ENCODE peak calls at places on chromosomes 11 and 22, in eight cellular contexts. One of them, this sample, is unnamed.

GRCh38 chr22:25122136-25122764 is 77.4 kb upstream of the CRYBB3 start:
- DNase-seq in CD4-positive, alpha-beta T cell: no peak
- DNase-seq in breast epithelium: no peak
- DNase-seq in heart left ventricle: no peak
- DNase-seq in fibroblast of lung: no peak
- DNase-seq in tibial nerve: no peak
- DNase-seq in PC-9: no peak
- DNase-seq in bronchial epithelial cell: no peak
- DNase-seq in this sample: no peak

GRCh38 chr11:26344647-26345046 is 12.7 kb downstream of the ANO3 start:
- DNase-seq in CD4-positive, alpha-beta T cell: no peak
- DNase-seq in breast epithelium: no peak
- DNase-seq in heart left ventricle: no peak
- DNase-seq in fibroblast of lung: peak; percentile 23
- DNase-seq in tibial nerve: no peak
- DNase-seq in PC-9: no peak
- DNase-seq in bronchial epithelial cell: no peak
- DNase-seq in this sample: no peak

GRCh38 chr22:30717952-30718351 is 23.3 kb downstream of the OSBP2 start:
- DNase-seq in CD4-positive, alpha-beta T cell: no peak
- DNase-seq in breast epithelium: no peak
- DNase-seq in heart left ventricle: no peak
- DNase-seq in fibroblast of lung: no peak
- DNase-seq in tibial nerve: no peak
- DNase-seq in PC-9: no peak
- DNase-seq in bronchial epithelial cell: no peak
- DNase-seq in this sample: no peak

GRCh38 chr11:18091731-18092130 is 14.2 kb downstream of the SAAL1 start:
- DNase-seq in CD4-positive, alpha-beta T cell: no peak
- DNase-seq in breast epithelium: no peak
- DNase-seq in heart left ventricle: no peak
- DNase-seq in fibroblast of lung: peak; percentile 52
- DNase-seq in tibial nerve: no peak
- DNase-seq in PC-9: no peak
- DNase-seq in bronchial epithelial cell: no peak
- DNase-seq in this sample: no peak

GRCh38 chr11:73661035-73661628 is 14.8 kb downstream of the PLEKHB1 start:
- DNase-seq in CD4-positive, alpha-beta T cell: peak; percentile 75
- DNase-seq in breast epithelium: peak; percentile 80
- DNase-seq in heart left ventricle: peak; percentile 94
- DNase-seq in fibroblast of lung: peak; percentile 69
- DNase-seq in tibial nerve: peak; percentile 95
- DNase-seq in PC-9: peak; percentile 50
- DNase-seq in bronchial epithelial cell: peak; percentile 67
- DNase-seq in this sample: peak; percentile 46

GRCh38 chr22:37634505-37635002 is 4.9 kb upstream of the SH3BP1 start:
- DNase-seq in CD4-positive, alpha-beta T cell: no peak
- DNase-seq in breast epithelium: no peak
- DNase-seq in heart left ventricle: no peak
- DNase-seq in fibroblast of lung: no peak
- DNase-seq in tibial nerve: no peak
- DNase-seq in PC-9: no peak
- DNase-seq in bronchial epithelial cell: no peak
- DNase-seq in this sample: no peak

GRCh38 chr11:109739374-109739773 is 317.4 kb downstream of the C11orf87 start:
- DNase-seq in CD4-positive, alpha-beta T cell: no peak
- DNase-seq in breast epithelium: no peak
- DNase-seq in heart left ventricle: no peak
- DNase-seq in fibroblast of lung: peak; percentile 19
- DNase-seq in tibial nerve: no peak
- DNase-seq in PC-9: no peak
- DNase-seq in bronchial epithelial cell: no peak
- DNase-seq in this sample: no peak

GRCh38 chr11:18383388-18384156 is 10.8 kb upstream of the LDHA start:
- DNase-seq in CD4-positive, alpha-beta T cell: peak; percentile 51
- DNase-seq in breast epithelium: peak; percentile 75
- DNase-seq in heart left ventricle: peak; percentile 75
- DNase-seq in fibroblast of lung: peak; percentile 98
- DNase-seq in tibial nerve: peak; percentile 84
- DNase-seq in PC-9: peak; percentile 100
- DNase-seq in bronchial epithelial cell: peak; percentile 100
- DNase-seq in this sample: peak; percentile 100

GRCh38 chr11:13051257-13051656 is 42.1 kb downstream of the RASSF10 start:
- DNase-seq in CD4-positive, alpha-beta T cell: no peak
- DNase-seq in breast epithelium: no peak
- DNase-seq in heart left ventricle: no peak
- DNase-seq in fibroblast of lung: peak; percentile 39
- DNase-seq in tibial nerve: no peak
- DNase-seq in PC-9: peak; percentile 40
- DNase-seq in bronchial epithelial cell: peak; percentile 79
- DNase-seq in this sample: no peak

GRCh38 chr11:19697721-19698121 is 14.9 kb upstream of the NAV2 start:
- DNase-seq in CD4-positive, alpha-beta T cell: no peak
- DNase-seq in breast epithelium: no peak
- DNase-seq in heart left ventricle: no peak
- DNase-seq in fibroblast of lung: no peak
- DNase-seq in tibial nerve: no peak
- DNase-seq in PC-9: no peak
- DNase-seq in bronchial epithelial cell: no peak
- DNase-seq in this sample: no peak

GRCh38 chr11:118627566-118627965 is 20.2 kb downstream of the PHLDB1 start:
- DNase-seq in CD4-positive, alpha-beta T cell: no peak
- DNase-seq in breast epithelium: no peak
- DNase-seq in heart left ventricle: no peak
- DNase-seq in fibroblast of lung: no peak
- DNase-seq in tibial nerve: no peak
- DNase-seq in PC-9: no peak
- DNase-seq in bronchial epithelial cell: no peak
- DNase-seq in this sample: no peak

GRCh38 chr11:123216249-123216648 is 21.2 kb upstream of the CLMP start:
- DNase-seq in CD4-positive, alpha-beta T cell: no peak
- DNase-seq in breast epithelium: no peak
- DNase-seq in heart left ventricle: no peak
- DNase-seq in fibroblast of lung: no peak
- DNase-seq in tibial nerve: no peak
- DNase-seq in PC-9: no peak
- DNase-seq in bronchial epithelial cell: no peak
- DNase-seq in this sample: no peak

GRCh38 chr11:70490723-70491558 is 92.6 kb downstream of the CTTN start:
- DNase-seq in CD4-positive, alpha-beta T cell: no peak
- DNase-seq in breast epithelium: no peak
- DNase-seq in heart left ventricle: peak; percentile 28
- DNase-seq in fibroblast of lung: no peak
- DNase-seq in tibial nerve: no peak
- DNase-seq in PC-9: no peak
- DNase-seq in bronchial epithelial cell: no peak
- DNase-seq in this sample: no peak

GRCh38 chr11:68313574-68314202 is 1.3 kb downstream of the LRP5 start:
- DNase-seq in CD4-positive, alpha-beta T cell: no peak
- DNase-seq in breast epithelium: no peak
- DNase-seq in heart left ventricle: no peak
- DNase-seq in fibroblast of lung: peak; percentile 39
- DNase-seq in tibial nerve: no peak
- DNase-seq in PC-9: no peak
- DNase-seq in bronchial epithelial cell: no peak
- DNase-seq in this sample: peak; percentile 30

GRCh38 chr11:43164831-43165230 is 147.0 kb upstream of the API5 start:
- DNase-seq in CD4-positive, alpha-beta T cell: no peak
- DNase-seq in breast epithelium: no peak
- DNase-seq in heart left ventricle: no peak
- DNase-seq in fibroblast of lung: no peak
- DNase-seq in tibial nerve: no peak
- DNase-seq in PC-9: no peak
- DNase-seq in bronchial epithelial cell: no peak
- DNase-seq in this sample: no peak

GRCh38 chr11:61957028-61957770 is 7.0 kb downstream of the BEST1 start:
- DNase-seq in CD4-positive, alpha-beta T cell: no peak
- DNase-seq in breast epithelium: peak; percentile 15
- DNase-seq in heart left ventricle: no peak
- DNase-seq in fibroblast of lung: no peak
- DNase-seq in tibial nerve: no peak
- DNase-seq in PC-9: no peak
- DNase-seq in bronchial epithelial cell: no peak
- DNase-seq in this sample: no peak

GRCh38 chr22:25358421-25359170 is 139.2 kb downstream of the CRYBB2 start:
- DNase-seq in CD4-positive, alpha-beta T cell: no peak
- DNase-seq in breast epithelium: no peak
- DNase-seq in heart left ventricle: peak; percentile 54
- DNase-seq in fibroblast of lung: no peak
- DNase-seq in tibial nerve: no peak
- DNase-seq in PC-9: no peak
- DNase-seq in bronchial epithelial cell: no peak
- DNase-seq in this sample: no peak

GRCh38 chr11:10076458-10077141 is 217.4 kb downstream of the SBF2 start:
- DNase-seq in CD4-positive, alpha-beta T cell: no peak
- DNase-seq in breast epithelium: no peak
- DNase-seq in heart left ventricle: peak; percentile 70
- DNase-seq in fibroblast of lung: peak; percentile 36
- DNase-seq in tibial nerve: no peak
- DNase-seq in PC-9: no peak
- DNase-seq in bronchial epithelial cell: peak; percentile 22
- DNase-seq in this sample: no peak

GRCh38 chr11:95076416-95076815 is 9.7 kb downstream of the SRSF8 start:
- DNase-seq in CD4-positive, alpha-beta T cell: no peak
- DNase-seq in breast epithelium: peak; percentile 72
- DNase-seq in heart left ventricle: no peak
- DNase-seq in fibroblast of lung: peak; percentile 87
- DNase-seq in tibial nerve: peak; percentile 73
- DNase-seq in PC-9: peak; percentile 98
- DNase-seq in bronchial epithelial cell: peak; percentile 74
- DNase-seq in this sample: peak; percentile 59

GRCh38 chr22:48824673-48825651 is 1002.7 kb downstream of the BRD1 start:
- DNase-seq in CD4-positive, alpha-beta T cell: no peak
- DNase-seq in breast epithelium: no peak
- DNase-seq in heart left ventricle: peak; percentile 48
- DNase-seq in fibroblast of lung: peak; percentile 19
- DNase-seq in tibial nerve: no peak
- DNase-seq in PC-9: no peak
- DNase-seq in bronchial epithelial cell: no peak
- DNase-seq in this sample: no peak

GRCh38 chr11:72758304-72758689 is 6.1 kb upstream of the ARAP1 start:
- DNase-seq in CD4-positive, alpha-beta T cell: no peak
- DNase-seq in breast epithelium: no peak
- DNase-seq in heart left ventricle: no peak
- DNase-seq in fibroblast of lung: peak; percentile 89
- DNase-seq in tibial nerve: no peak
- DNase-seq in PC-9: no peak
- DNase-seq in bronchial epithelial cell: no peak
- DNase-seq in this sample: no peak

GRCh38 chr11:129695543-129696308 is 119.9 kb upstream of the TMEM45B start:
- DNase-seq in CD4-positive, alpha-beta T cell: peak; percentile 39
- DNase-seq in breast epithelium: peak; percentile 44
- DNase-seq in heart left ventricle: peak; percentile 65
- DNase-seq in fibroblast of lung: peak; percentile 39
- DNase-seq in tibial nerve: no peak
- DNase-seq in PC-9: peak; percentile 46
- DNase-seq in bronchial epithelial cell: peak; percentile 51
- DNase-seq in this sample: no peak

GRCh38 chr11:129694966-129695365 is 120.7 kb upstream of the TMEM45B start:
- DNase-seq in CD4-positive, alpha-beta T cell: no peak
- DNase-seq in breast epithelium: no peak
- DNase-seq in heart left ventricle: no peak
- DNase-seq in fibroblast of lung: peak; percentile 13
- DNase-seq in tibial nerve: no peak
- DNase-seq in PC-9: no peak
- DNase-seq in bronchial epithelial cell: peak; percentile 47
- DNase-seq in this sample: peak; percentile 26

GRCh38 chr11:129696309-129696989 is 119.2 kb upstream of the TMEM45B start:
- DNase-seq in CD4-positive, alpha-beta T cell: no peak
- DNase-seq in breast epithelium: no peak
- DNase-seq in heart left ventricle: no peak
- DNase-seq in fibroblast of lung: no peak
- DNase-seq in tibial nerve: no peak
- DNase-seq in PC-9: no peak
- DNase-seq in bronchial epithelial cell: no peak
- DNase-seq in this sample: no peak

GRCh38 chr11:129691154-129691553 is 124.5 kb upstream of the TMEM45B start:
- DNase-seq in CD4-positive, alpha-beta T cell: no peak
- DNase-seq in breast epithelium: no peak
- DNase-seq in heart left ventricle: no peak
- DNase-seq in fibroblast of lung: no peak
- DNase-seq in tibial nerve: no peak
- DNase-seq in PC-9: no peak
- DNase-seq in bronchial epithelial cell: no peak
- DNase-seq in this sample: no peak

DNA sequence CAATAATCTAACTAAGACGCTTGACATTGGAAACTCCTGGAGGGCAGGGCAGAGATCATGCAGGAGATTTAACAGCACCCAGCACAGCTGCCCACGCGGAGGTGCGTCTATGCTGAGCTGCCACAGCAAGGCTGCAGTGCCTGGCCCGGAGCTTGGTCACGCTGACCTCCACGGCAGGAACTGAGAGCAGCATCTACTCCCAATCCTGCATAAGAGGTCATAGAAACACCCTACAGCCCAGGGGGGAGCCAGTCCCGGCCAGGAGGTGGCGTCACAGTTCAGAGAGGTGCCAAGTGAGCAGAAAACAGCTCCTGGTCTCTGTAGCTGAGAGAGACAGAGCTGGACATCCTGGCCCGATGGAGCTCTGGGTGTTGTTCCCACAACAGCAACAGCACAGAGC is 121.1 kb upstream of the TMEM45B start:
- DNase-seq in CD4-positive, alpha-beta T cell: no peak
- DNase-seq in breast epithelium: no peak
- DNase-seq in heart left ventricle: no peak
- DNase-seq in fibroblast of lung: no peak
- DNase-seq in tibial nerve: no peak
- DNase-seq in PC-9: no peak
- DNase-seq in bronchial epithelial cell: no peak
- DNase-seq in this sample: no peak
- TF ChIP-seq CTCF in CD4-positive, alpha-beta T cell: no peak
- TF ChIP-seq CTCF in breast epithelium: no peak
- TF ChIP-seq CTCF in heart left ventricle: no peak
- TF ChIP-seq CTCF in fibroblast of lung: no peak
- TF ChIP-seq CTCF in tibial nerve: no peak
- TF ChIP-seq CTCF in PC-9: peak; percentile 42
- TF ChIP-seq CTCF in bronchial epithelial cell: peak; percentile 31
- TF ChIP-seq CTCF in this sample: peak; percentile 42

GRCh38 chr22:22358686-22359085 is 114.1 kb downstream of the VPREB1 start:
- DNase-seq in CD4-positive, alpha-beta T cell: no peak
- DNase-seq in breast epithelium: no peak
- DNase-seq in heart left ventricle: no peak
- DNase-seq in fibroblast of lung: no peak
- DNase-seq in tibial nerve: no peak
- DNase-seq in PC-9: no peak
- DNase-seq in bronchial epithelial cell: no peak
- DNase-seq in this sample: no peak
- H3K27me3 ChIP-seq in CD4-positive, alpha-beta T cell: peaks cover 10% of the 10 kb centered on the region
- H3K27me3 ChIP-seq in breast epithelium: no peaks in the 10 kb centered on the region
- H3K27me3 ChIP-seq in heart left ventricle: peaks cover 4% of the 10 kb centered on the region
- H3K27me3 ChIP-seq in fibroblast of lung: no peaks in the 10 kb centered on the region
- H3K27me3 ChIP-seq in tibial nerve: peaks cover 7% of the 10 kb centered on the region
- H3K27me3 ChIP-seq in PC-9: peaks cover 19% of the 10 kb centered on the region
- H3K27me3 ChIP-seq in bronchial epithelial cell: peaks cover 9% of the 10 kb centered on the region
- H3K27me3 ChIP-seq in this sample: peaks cover 37% of the 10 kb centered on the region

GRCh38 chr11:103964390-103964789 is 72.0 kb upstream of the DDI1 start:
- DNase-seq in CD4-positive, alpha-beta T cell: no peak
- DNase-seq in breast epithelium: no peak
- DNase-seq in heart left ventricle: no peak
- DNase-seq in fibroblast of lung: no peak
- DNase-seq in tibial nerve: no peak
- DNase-seq in PC-9: no peak
- DNase-seq in bronchial epithelial cell: no peak
- DNase-seq in this sample: no peak
- TF ChIP-seq CTCF in CD4-positive, alpha-beta T cell: no peak
- TF ChIP-seq CTCF in breast epithelium: no peak
- TF ChIP-seq CTCF in heart left ventricle: no peak
- TF ChIP-seq CTCF in fibroblast of lung: no peak
- TF ChIP-seq CTCF in tibial nerve: no peak
- TF ChIP-seq CTCF in PC-9: no peak
- TF ChIP-seq CTCF in bronchial epithelial cell: peak; percentile 15
- TF ChIP-seq CTCF in this sample: peak; percentile 6

GRCh38 chr11:119885067-119885466 is 156.1 kb upstream of the NECTIN1 start:
- DNase-seq in CD4-positive, alpha-beta T cell: no peak
- DNase-seq in breast epithelium: no peak
- DNase-seq in heart left ventricle: no peak
- DNase-seq in fibroblast of lung: no peak
- DNase-seq in tibial nerve: no peak
- DNase-seq in PC-9: no peak
- DNase-seq in bronchial epithelial cell: no peak
- DNase-seq in this sample: no peak
- H3K27me3 ChIP-seq in CD4-positive, alpha-beta T cell: peaks cover 19% of the 10 kb centered on the region
- H3K27me3 ChIP-seq in breast epithelium: no peaks in the 10 kb centered on the region
- H3K27me3 ChIP-seq in heart left ventricle: no peaks in the 10 kb centered on the region
- H3K27me3 ChIP-seq in fibroblast of lung: peaks cover 7% of the 10 kb centered on the region
- H3K27me3 ChIP-seq in tibial nerve: peaks cover 13% of the 10 kb centered on the region
- H3K27me3 ChIP-seq in PC-9: peaks cover 74% of the 10 kb centered on the region
- H3K27me3 ChIP-seq in bronchial epithelial cell: peaks cover 4% of the 10 kb centered on the region
- H3K27me3 ChIP-seq in this sample: peaks cover 32% of the 10 kb centered on the region